ENCODE peak calls at places on chromosome 1, in seven cellular contexts. A, F, S, O, J, T and Y are unnamed samples. For H3K4me1, the result is how much of the 10 kb centered on the place peaks cover.

GRCh38 chr1:220451541-220451940 is 76.4 kb upstream of the MARK1 start:
- DNase-seq in A (no peak), F (no peak), S (peak), O (no peak), J (no peak), T (no peak), Y (no peak)

GRCh38 chr1:24928631-24929090 is 1.4 kb downstream of the RUNX3 start:
- DNase-seq in A (peak), F (no peak), S (peak), O (no peak), J (no peak), T (no peak), Y (no peak)

GRCh38 chr1:6347641-6348487 is 45.7 kb downstream of the ACOT7 start:
- DNase-seq in A (peak), F (peak), S (peak), O (peak), J (peak), T (peak), Y (peak)

GRCh38 chr1:28519946-28520725 is 14.3 kb downstream of the RCC1 start:
- DNase-seq in A (no peak), F (no peak), S (no peak), O (no peak), J (no peak), T (no peak), Y (no peak)

GRCh38 chr1:59718064-59718988 is 96.4 kb upstream of the HOOK1 start:
- DNase-seq in A (no peak), F (no peak), S (no peak), O (no peak), J (no peak), T (no peak), Y (no peak)

GRCh38 chr1:211675230-211676105 is at the start of gene NEK2:
- DNase-seq in A (peak), F (peak), S (peak), O (peak), J (peak), T (peak), Y (peak)

GRCh38 chr1:150498342-150498741 is 9.6 kb upstream of the ECM1 start:
- DNase-seq in A (no peak), F (no peak), S (no peak), O (no peak), J (no peak), T (no peak), Y (no peak)

GRCh38 chr1:204854286-204854685 is 16.4 kb upstream of the NFASC start:
- DNase-seq in A (no peak), F (no peak), S (no peak), O (no peak), J (no peak), T (no peak), Y (no peak)

GRCh38 chr1:160206421-160207117 is 1.4 kb downstream of the PEA15 start:
- DNase-seq in A (no peak), F (peak), S (peak), O (peak), J (no peak), T (no peak), Y (no peak)
- H3K4me1 ChIP-seq in A (under half), F (under half), S (under half), O (under half), J (under half), T (half or more), Y (under half)

GRCh38 chr1:160460683-160461287 is 60.4 kb downstream of the VANGL2 start:
- DNase-seq in A (no peak), F (no peak), S (no peak), O (no peak), J (no peak), T (no peak), Y (no peak)

GRCh38 chr1:160459687-160460086 is 59.3 kb downstream of the VANGL2 start:
- DNase-seq in A (no peak), F (no peak), S (no peak), O (no peak), J (no peak), T (no peak), Y (no peak)

GRCh38 chr1:160465123-160465522 is 57.9 kb downstream of the SLAMF6 start:
- DNase-seq in A (no peak), F (no peak), S (no peak), O (no peak), J (no peak), T (no peak), Y (no peak)

GRCh38 chr1:160459056-160459455 is 58.7 kb downstream of the VANGL2 start:
- DNase-seq in A (no peak), F (no peak), S (no peak), O (no peak), J (no peak), T (no peak), Y (no peak)

DNA sequence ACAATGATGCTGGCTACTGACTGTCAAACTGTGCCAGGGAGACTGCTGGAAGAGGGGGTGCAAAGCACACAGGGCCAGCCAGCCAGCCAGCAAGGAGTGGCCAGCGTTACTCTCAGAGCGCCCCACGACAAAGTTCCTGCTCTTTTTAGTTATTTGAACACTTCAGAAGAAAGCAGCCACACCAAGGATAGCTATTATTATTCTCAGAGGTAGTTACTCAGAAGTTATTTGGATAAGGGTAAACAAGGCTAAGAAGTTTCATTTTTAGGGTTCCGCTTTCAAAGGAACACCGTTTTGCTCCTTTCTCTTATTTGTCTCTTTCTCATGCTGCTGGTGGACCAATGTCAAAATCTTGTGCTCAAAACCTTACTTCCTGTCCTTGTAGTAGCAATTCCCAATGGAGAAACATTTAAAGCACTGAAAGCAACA is 59.9 kb downstream of the VANGL2 start:
- DNase-seq in A (no peak), F (no peak), S (no peak), O (no peak), J (no peak), T (no peak), Y (no peak)
- TF ChIP-seq CTCF in A (no peak), F (no peak), S (no peak), O (no peak), J (no peak), T (no peak), Y (no peak)

GRCh38 chr1:181091322-181092040 is 3.0 kb downstream of the IER5 start:
- DNase-seq in A (no peak), F (no peak), S (no peak), O (no peak), J (no peak), T (no peak), Y (no peak)
- H3K4me1 ChIP-seq in A (under half), F (under half), S (under half), O (under half), J (under half), T (under half), Y (under half)

GRCh38 chr1:92306020-92306419 is 7.2 kb downstream of the RPAP2 start:
- DNase-seq in A (no peak), F (no peak), S (no peak), O (no peak), J (no peak), T (no peak), Y (no peak)

GRCh38 chr1:92299477-92300125 is 742 bp downstream of the RPAP2 start:
- DNase-seq in A (no peak), F (no peak), S (no peak), O (no peak), J (no peak), T (no peak), Y (no peak)

GRCh38 chr1:92298573-92299476 is at the start of the genes GLMN and RPAP2:
- DNase-seq in A (peak), F (peak), S (peak), O (peak), J (peak), T (peak), Y (peak)

GRCh38 chr1:92298213-92298572 is 594 bp downstream of the GLMN start:
- DNase-seq in A (no peak), F (no peak), S (no peak), O (no peak), J (no peak), T (no peak), Y (no peak)

DNA sequence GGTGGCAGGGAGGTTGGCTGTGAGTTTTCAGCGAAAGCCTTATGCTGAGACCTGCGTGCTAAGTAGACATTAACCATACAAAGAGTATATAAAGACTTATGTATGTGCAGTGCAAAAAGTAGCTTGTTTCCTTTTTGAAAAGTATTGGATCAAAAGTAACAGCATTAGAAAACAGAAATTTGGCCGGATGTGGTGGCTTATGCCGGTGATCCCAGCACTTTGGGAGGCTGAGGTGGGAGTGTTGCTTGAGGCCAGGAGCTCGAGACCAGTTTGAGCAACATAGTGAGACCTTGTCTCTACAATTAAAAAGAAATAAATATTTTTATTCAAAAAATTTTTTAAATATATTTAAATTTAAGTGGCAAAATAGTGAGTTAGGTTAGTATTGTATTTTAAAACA is 2.2 kb downstream of the RPAP2 start:
- DNase-seq in A (no peak), F (no peak), S (no peak), O (no peak), J (no peak), T (no peak), Y (no peak)
- TF ChIP-seq CTCF in A (no peak), F (no peak), S (no peak), O (no peak), J (no peak), T (no peak), Y (no peak)

GRCh38 chr1:19368964-19369363 is 56.8 kb downstream of the SLC66A1 start:
- DNase-seq in A (no peak), F (no peak), S (no peak), O (no peak), J (no peak), T (no peak), Y (no peak)
- H3K4me1 ChIP-seq in A (under half), F (under half), S (under half), O (under half), J (under half), T (under half), Y (under half)

GRCh38 chr1:202215472-202216130 is 22.0 kb downstream of the LGR6 start:
- DNase-seq in A (no peak), F (no peak), S (no peak), O (no peak), J (no peak), T (no peak), Y (no peak)

GRCh38 chr1:202214089-202214843 is 20.7 kb downstream of the LGR6 start:
- DNase-seq in A (peak), F (no peak), S (peak), O (peak), J (peak), T (no peak), Y (no peak)

GRCh38 chr1:202210969-202211368 is 17.4 kb downstream of the LGR6 start:
- DNase-seq in A (no peak), F (no peak), S (no peak), O (no peak), J (no peak), T (no peak), Y (no peak)

GRCh38 chr1:202212787-202213186 is 19.2 kb downstream of the LGR6 start:
- DNase-seq in A (no peak), F (no peak), S (no peak), O (no peak), J (no peak), T (no peak), Y (no peak)

GRCh38 chr1:202213361-202214088 is 19.9 kb downstream of the LGR6 start:
- DNase-seq in A (no peak), F (no peak), S (peak), O (peak), J (no peak), T (no peak), Y (no peak)
- TF ChIP-seq CTCF in A (no peak), F (no peak), S (peak), O (peak), J (no peak), T (no peak), Y (no peak)

GRCh38 chr1:89872567-89872966 is 51.7 kb downstream of the LRRC8D start:
- DNase-seq in A (no peak), F (no peak), S (no peak), O (no peak), J (no peak), T (no peak), Y (no peak)

GRCh38 chr1:89873250-89873649 is 52.4 kb downstream of the LRRC8D start:
- DNase-seq in A (no peak), F (peak), S (no peak), O (no peak), J (no peak), T (no peak), Y (no peak)

GRCh38 chr1:89871768-89872473 is 51.1 kb downstream of the LRRC8D start:
- DNase-seq in A (no peak), F (no peak), S (no peak), O (no peak), J (no peak), T (no peak), Y (no peak)

GRCh38 chr1:89876463-89876862 is 55.6 kb downstream of the LRRC8D start:
- DNase-seq in A (no peak), F (no peak), S (no peak), O (no peak), J (no peak), T (no peak), Y (no peak)

DNA sequence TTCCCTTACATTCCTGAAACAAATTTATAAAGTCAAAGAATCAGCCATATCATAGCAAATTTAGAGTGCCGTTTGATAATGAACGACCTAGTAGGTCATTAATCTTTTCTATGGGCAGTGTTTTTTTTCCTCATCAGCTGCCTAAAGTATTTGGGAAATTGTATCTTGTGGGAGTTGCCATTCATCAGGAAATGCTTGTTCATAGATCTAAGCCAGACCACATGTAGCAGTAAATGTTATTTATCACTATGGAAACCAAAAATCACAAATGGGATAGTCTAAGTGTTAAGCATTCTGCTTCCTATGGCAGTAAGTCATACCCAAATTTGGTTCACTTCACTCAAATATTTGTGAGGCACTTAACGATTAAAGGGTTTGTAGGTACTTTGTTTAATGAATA is 52.9 kb downstream of the LRRC8D start:
- DNase-seq in A (no peak), F (peak), S (no peak), O (no peak), J (no peak), T (no peak), Y (no peak)
- H3K4me1 ChIP-seq in A (under half), F (under half), S (under half), O (under half), J (under half), T (under half), Y (under half)